ENCODE peak calls at places on chromosomes 13 and 19, in eight cellular contexts. One of them, this sample, is unnamed.

GRCh38 chr13:50580684-50581305 is 262.7 kb downstream of the DLEU7 start:
- DNase-seq in skeletal muscle cell: peak
- DNase-seq in activated CD4-positive, alpha-beta T cell treated with anti-CD3 and anti-CD28 coated beads, Interleukin-2, amount 10 ng/mL, durations not matched to agents 7 days and 5 days: no peak
- DNase-seq in neural crest cell: no peak
- DNase-seq in HS-5: no peak
- DNase-seq in esophagus squamous epithelium: no peak
- DNase-seq in NCI-H446: no peak
- DNase-seq in stimulated activated CD8-positive, alpha-beta memory T cell treated with anti-CD3 and anti-CD28 coated beads, Interleukin-7, amount 100 ng/mL, for 24 hours: no peak
- DNase-seq in this sample: peak

GRCh38 chr19:58038688-58039204 is 4.9 kb downstream of the ZSCAN1 start:
- DNase-seq in skeletal muscle cell: no peak
- DNase-seq in activated CD4-positive, alpha-beta T cell treated with anti-CD3 and anti-CD28 coated beads, Interleukin-2, amount 10 ng/mL, durations not matched to agents 7 days and 5 days: no peak
- DNase-seq in neural crest cell: no peak
- DNase-seq in HS-5: no peak
- DNase-seq in esophagus squamous epithelium: no peak
- DNase-seq in NCI-H446: no peak
- DNase-seq in stimulated activated CD8-positive, alpha-beta memory T cell treated with anti-CD3 and anti-CD28 coated beads, Interleukin-7, amount 100 ng/mL, for 24 hours: no peak
- DNase-seq in this sample: no peak

GRCh38 chr19:9673912-9674668 is 810 bp downstream of the ZNF562 start:
- DNase-seq in skeletal muscle cell: no peak
- DNase-seq in activated CD4-positive, alpha-beta T cell treated with anti-CD3 and anti-CD28 coated beads, Interleukin-2, amount 10 ng/mL, durations not matched to agents 7 days and 5 days: peak
- DNase-seq in neural crest cell: no peak
- DNase-seq in HS-5: peak
- DNase-seq in esophagus squamous epithelium: no peak
- DNase-seq in NCI-H446: no peak
- DNase-seq in stimulated activated CD8-positive, alpha-beta memory T cell treated with anti-CD3 and anti-CD28 coated beads, Interleukin-7, amount 100 ng/mL, for 24 hours: no peak
- DNase-seq in this sample: peak

GRCh38 chr13:43985437-43986051 is 105.8 kb downstream of the LACC1 start:
- DNase-seq in skeletal muscle cell: no peak
- DNase-seq in activated CD4-positive, alpha-beta T cell treated with anti-CD3 and anti-CD28 coated beads, Interleukin-2, amount 10 ng/mL, durations not matched to agents 7 days and 5 days: no peak
- DNase-seq in neural crest cell: no peak
- DNase-seq in HS-5: no peak
- DNase-seq in esophagus squamous epithelium: no peak
- DNase-seq in NCI-H446: no peak
- DNase-seq in stimulated activated CD8-positive, alpha-beta memory T cell treated with anti-CD3 and anti-CD28 coated beads, Interleukin-7, amount 100 ng/mL, for 24 hours: no peak
- DNase-seq in this sample: no peak

GRCh38 chr13:41401371-41401770 is 56.0 kb upstream of the RGCC start:
- DNase-seq in skeletal muscle cell: no peak
- DNase-seq in activated CD4-positive, alpha-beta T cell treated with anti-CD3 and anti-CD28 coated beads, Interleukin-2, amount 10 ng/mL, durations not matched to agents 7 days and 5 days: no peak
- DNase-seq in neural crest cell: peak
- DNase-seq in HS-5: no peak
- DNase-seq in esophagus squamous epithelium: no peak
- DNase-seq in NCI-H446: no peak
- DNase-seq in stimulated activated CD8-positive, alpha-beta memory T cell treated with anti-CD3 and anti-CD28 coated beads, Interleukin-7, amount 100 ng/mL, for 24 hours: no peak
- DNase-seq in this sample: no peak

GRCh38 chr19:40576181-40576584 is 490 bp upstream of the SHKBP1 start:
- DNase-seq in skeletal muscle cell: no peak
- DNase-seq in activated CD4-positive, alpha-beta T cell treated with anti-CD3 and anti-CD28 coated beads, Interleukin-2, amount 10 ng/mL, durations not matched to agents 7 days and 5 days: peak
- DNase-seq in neural crest cell: no peak
- DNase-seq in HS-5: no peak
- DNase-seq in esophagus squamous epithelium: no peak
- DNase-seq in NCI-H446: no peak
- DNase-seq in stimulated activated CD8-positive, alpha-beta memory T cell treated with anti-CD3 and anti-CD28 coated beads, Interleukin-7, amount 100 ng/mL, for 24 hours: no peak
- DNase-seq in this sample: no peak

GRCh38 chr19:58477130-58477529 is 978 bp downstream of the ZNF446 start:
- DNase-seq in skeletal muscle cell: no peak
- DNase-seq in activated CD4-positive, alpha-beta T cell treated with anti-CD3 and anti-CD28 coated beads, Interleukin-2, amount 10 ng/mL, durations not matched to agents 7 days and 5 days: no peak
- DNase-seq in neural crest cell: no peak
- DNase-seq in HS-5: no peak
- DNase-seq in esophagus squamous epithelium: no peak
- DNase-seq in NCI-H446: no peak
- DNase-seq in stimulated activated CD8-positive, alpha-beta memory T cell treated with anti-CD3 and anti-CD28 coated beads, Interleukin-7, amount 100 ng/mL, for 24 hours: no peak
- DNase-seq in this sample: no peak

GRCh38 chr19:35693835-35694599 is 10.3 kb upstream of the ZBTB32 start:
- DNase-seq in skeletal muscle cell: no peak
- DNase-seq in activated CD4-positive, alpha-beta T cell treated with anti-CD3 and anti-CD28 coated beads, Interleukin-2, amount 10 ng/mL, durations not matched to agents 7 days and 5 days: peak
- DNase-seq in neural crest cell: peak
- DNase-seq in HS-5: peak
- DNase-seq in esophagus squamous epithelium: peak
- DNase-seq in NCI-H446: peak
- DNase-seq in stimulated activated CD8-positive, alpha-beta memory T cell treated with anti-CD3 and anti-CD28 coated beads, Interleukin-7, amount 100 ng/mL, for 24 hours: peak
- DNase-seq in this sample: peak

GRCh38 chr19:2634228-2634951 is 68.1 kb downstream of the GNG7 start:
- DNase-seq in skeletal muscle cell: no peak
- DNase-seq in activated CD4-positive, alpha-beta T cell treated with anti-CD3 and anti-CD28 coated beads, Interleukin-2, amount 10 ng/mL, durations not matched to agents 7 days and 5 days: no peak
- DNase-seq in neural crest cell: no peak
- DNase-seq in HS-5: no peak
- DNase-seq in esophagus squamous epithelium: no peak
- DNase-seq in NCI-H446: no peak
- DNase-seq in stimulated activated CD8-positive, alpha-beta memory T cell treated with anti-CD3 and anti-CD28 coated beads, Interleukin-7, amount 100 ng/mL, for 24 hours: no peak
- DNase-seq in this sample: no peak

GRCh38 chr19:49513746-49514118 is 1.3 kb downstream of the FCGRT start:
- DNase-seq in skeletal muscle cell: no peak
- DNase-seq in activated CD4-positive, alpha-beta T cell treated with anti-CD3 and anti-CD28 coated beads, Interleukin-2, amount 10 ng/mL, durations not matched to agents 7 days and 5 days: no peak
- DNase-seq in neural crest cell: no peak
- DNase-seq in HS-5: no peak
- DNase-seq in esophagus squamous epithelium: no peak
- DNase-seq in NCI-H446: no peak
- DNase-seq in stimulated activated CD8-positive, alpha-beta memory T cell treated with anti-CD3 and anti-CD28 coated beads, Interleukin-7, amount 100 ng/mL, for 24 hours: no peak
- DNase-seq in this sample: no peak

GRCh38 chr13:36552334-36552733 is 120.0 kb downstream of the CCNA1 start:
- DNase-seq in skeletal muscle cell: no peak
- DNase-seq in activated CD4-positive, alpha-beta T cell treated with anti-CD3 and anti-CD28 coated beads, Interleukin-2, amount 10 ng/mL, durations not matched to agents 7 days and 5 days: no peak
- DNase-seq in neural crest cell: no peak
- DNase-seq in HS-5: no peak
- DNase-seq in esophagus squamous epithelium: no peak
- DNase-seq in NCI-H446: no peak
- DNase-seq in stimulated activated CD8-positive, alpha-beta memory T cell treated with anti-CD3 and anti-CD28 coated beads, Interleukin-7, amount 100 ng/mL, for 24 hours: no peak
- DNase-seq in this sample: no peak

GRCh38 chr19:41792513-41793413 is 3.6 kb upstream of the CEACAM3 start:
- DNase-seq in skeletal muscle cell: no peak
- DNase-seq in activated CD4-positive, alpha-beta T cell treated with anti-CD3 and anti-CD28 coated beads, Interleukin-2, amount 10 ng/mL, durations not matched to agents 7 days and 5 days: peak
- DNase-seq in neural crest cell: peak
- DNase-seq in HS-5: no peak
- DNase-seq in esophagus squamous epithelium: no peak
- DNase-seq in NCI-H446: peak
- DNase-seq in stimulated activated CD8-positive, alpha-beta memory T cell treated with anti-CD3 and anti-CD28 coated beads, Interleukin-7, amount 100 ng/mL, for 24 hours: peak
- DNase-seq in this sample: peak

GRCh38 chr13:112898786-112899617 is 70.0 kb upstream of the MCF2L start:
- DNase-seq in skeletal muscle cell: no peak
- DNase-seq in activated CD4-positive, alpha-beta T cell treated with anti-CD3 and anti-CD28 coated beads, Interleukin-2, amount 10 ng/mL, durations not matched to agents 7 days and 5 days: no peak
- DNase-seq in neural crest cell: no peak
- DNase-seq in HS-5: no peak
- DNase-seq in esophagus squamous epithelium: no peak
- DNase-seq in NCI-H446: no peak
- DNase-seq in stimulated activated CD8-positive, alpha-beta memory T cell treated with anti-CD3 and anti-CD28 coated beads, Interleukin-7, amount 100 ng/mL, for 24 hours: no peak
- DNase-seq in this sample: no peak

GRCh38 chr13:59834801-59835200 is 328.9 kb downstream of the DIAPH3 start:
- DNase-seq in skeletal muscle cell: peak
- DNase-seq in activated CD4-positive, alpha-beta T cell treated with anti-CD3 and anti-CD28 coated beads, Interleukin-2, amount 10 ng/mL, durations not matched to agents 7 days and 5 days: no peak
- DNase-seq in neural crest cell: no peak
- DNase-seq in HS-5: no peak
- DNase-seq in esophagus squamous epithelium: no peak
- DNase-seq in NCI-H446: no peak
- DNase-seq in stimulated activated CD8-positive, alpha-beta memory T cell treated with anti-CD3 and anti-CD28 coated beads, Interleukin-7, amount 100 ng/mL, for 24 hours: no peak
- DNase-seq in this sample: peak

GRCh38 chr19:42401365-42402303 is 11.5 kb upstream of the CNFN start:
- DNase-seq in skeletal muscle cell: peak
- DNase-seq in activated CD4-positive, alpha-beta T cell treated with anti-CD3 and anti-CD28 coated beads, Interleukin-2, amount 10 ng/mL, durations not matched to agents 7 days and 5 days: peak
- DNase-seq in neural crest cell: peak
- DNase-seq in HS-5: peak
- DNase-seq in esophagus squamous epithelium: no peak
- DNase-seq in NCI-H446: peak
- DNase-seq in stimulated activated CD8-positive, alpha-beta memory T cell treated with anti-CD3 and anti-CD28 coated beads, Interleukin-7, amount 100 ng/mL, for 24 hours: peak
- DNase-seq in this sample: peak

GRCh38 chr13:113789167-113789566 is 30.1 kb downstream of the TMEM255B start:
- DNase-seq in skeletal muscle cell: no peak
- DNase-seq in activated CD4-positive, alpha-beta T cell treated with anti-CD3 and anti-CD28 coated beads, Interleukin-2, amount 10 ng/mL, durations not matched to agents 7 days and 5 days: no peak
- DNase-seq in neural crest cell: no peak
- DNase-seq in HS-5: no peak
- DNase-seq in esophagus squamous epithelium: no peak
- DNase-seq in NCI-H446: no peak
- DNase-seq in stimulated activated CD8-positive, alpha-beta memory T cell treated with anti-CD3 and anti-CD28 coated beads, Interleukin-7, amount 100 ng/mL, for 24 hours: no peak
- DNase-seq in this sample: no peak

GRCh38 chr19:40236366-40236765 is 9.9 kb upstream of the CCNP start:
- DNase-seq in skeletal muscle cell: no peak
- DNase-seq in activated CD4-positive, alpha-beta T cell treated with anti-CD3 and anti-CD28 coated beads, Interleukin-2, amount 10 ng/mL, durations not matched to agents 7 days and 5 days: no peak
- DNase-seq in neural crest cell: no peak
- DNase-seq in HS-5: no peak
- DNase-seq in esophagus squamous epithelium: no peak
- DNase-seq in NCI-H446: no peak
- DNase-seq in stimulated activated CD8-positive, alpha-beta memory T cell treated with anti-CD3 and anti-CD28 coated beads, Interleukin-7, amount 100 ng/mL, for 24 hours: no peak
- DNase-seq in this sample: no peak